ENCODE peak calls at places on chromosomes 2 and 18, in ten cellular contexts. J is B cell; N is activated CD8-positive, alpha-beta T cell treated with anti-CD3 and anti-CD28 coated beads for 36 hours; V is HS-5; X is RPMI7951; O is heart right ventricle; M is activated effector memory CD4-positive, alpha-beta T cell treated with Interleukin-2 at 50 U/mL for 16 hours; T is A549; Y is neuronal stem cell; G is anterior cingulate cortex. A is an unnamed sample.
A peak's percentile ranks its signal among the peaks of the same experiment; 100 is the strongest.

GRCh38 chr2:200380833-200381542 is 74.5 kb downstream of the SPATS2L start:
- DNase-seq in J (no peak), N (no peak), V (peak; percentile 66), X (peak; percentile 70), O (no peak), M (no peak), T (no peak), Y (no peak), G (no peak), A (no peak)

GRCh38 chr2:116696223-116696622 is 1118.3 kb upstream of the DDX18 start:
- DNase-seq in J (no peak), N (no peak), V (no peak), X (no peak), O (no peak), M (no peak), T (no peak), Y (no peak), G (no peak), A (no peak)

GRCh38 chr2:20449501-20450200 is 2.8 kb downstream of the RHOB start:
- DNase-seq in J (no peak), N (no peak), V (no peak), X (peak; percentile 17), O (no peak), M (no peak), T (peak; percentile 49), Y (no peak), G (no peak), A (no peak)

GRCh38 chr2:241739651-241740050 is 5.2 kb downstream of the D2HGDH start:
- DNase-seq in J (no peak), N (peak; percentile 74), V (no peak), X (peak; percentile 28), O (no peak), M (no peak), T (no peak), Y (no peak), G (no peak), A (no peak)

GRCh38 chr2:44940612-44941464 is 664 bp upstream of the SIX3 start:
- DNase-seq in J (no peak), N (no peak), V (no peak), X (no peak), O (no peak), M (no peak), T (no peak), Y (no peak), G (no peak), A (no peak)

GRCh38 chr2:231780123-231780908 is 766 bp downstream of the PDE6D start:
- DNase-seq in J (no peak), N (peak; percentile 41), V (no peak), X (peak; percentile 41), O (peak; percentile 11), M (no peak), T (no peak), Y (peak; percentile 15), G (no peak), A (no peak)

GRCh38 chr18:29540548-29540947 is 1363.6 kb upstream of the CDH2 start:
- DNase-seq in J (no peak), N (no peak), V (no peak), X (no peak), O (no peak), M (no peak), T (no peak), Y (no peak), G (no peak), A (no peak)

GRCh38 chr18:31364190-31364589 is 12.4 kb upstream of the DSG4 start:
- DNase-seq in J (no peak), N (no peak), V (no peak), X (no peak), O (no peak), M (no peak), T (no peak), Y (no peak), G (no peak), A (no peak)

GRCh38 chr2:128594273-128594910 is 275.7 kb upstream of the HS6ST1 start:
- DNase-seq in J (no peak), N (no peak), V (no peak), X (no peak), O (no peak), M (no peak), T (no peak), Y (no peak), G (no peak), A (no peak)

GRCh38 chr2:10188211-10188610 is 65.7 kb downstream of the RRM2 start:
- DNase-seq in J (no peak), N (no peak), V (no peak), X (peak; percentile 34), O (no peak), M (no peak), T (peak; percentile 41), Y (no peak), G (no peak), A (no peak)

GRCh38 chr2:106990307-106990706 is 104.3 kb upstream of the ST6GAL2 start:
- DNase-seq in J (no peak), N (no peak), V (peak; percentile 85), X (peak; percentile 99), O (no peak), M (no peak), T (no peak), Y (no peak), G (no peak), A (no peak)

GRCh38 chr2:155815851-155816250 is 516.7 kb downstream of the NR4A2 start:
- DNase-seq in J (no peak), N (peak; percentile 3), V (no peak), X (no peak), O (no peak), M (no peak), T (no peak), Y (peak; percentile 1), G (no peak), A (peak; percentile 2)

GRCh38 chr2:239257511-239257937 is 143.3 kb downstream of the HDAC4 start:
- DNase-seq in J (no peak), N (peak; percentile 63), V (peak; percentile 66), X (peak; percentile 91), O (no peak), M (no peak), T (no peak), Y (no peak), G (no peak), A (peak; percentile 75)

GRCh38 chr2:73494031-73494430 is 108.4 kb downstream of the ALMS1 start:
- DNase-seq in J (no peak), N (peak; percentile 2), V (no peak), X (peak; percentile 35), O (no peak), M (no peak), T (peak; percentile 30), Y (no peak), G (no peak), A (no peak)

GRCh38 chr18:46427216-46427995 is 229.6 kb downstream of the LOXHD1 start:
- DNase-seq in J (no peak), N (no peak), V (no peak), X (no peak), O (no peak), M (no peak), T (no peak), Y (no peak), G (no peak), A (no peak)

GRCh38 chr2:127589358-127589757 is 53.9 kb downstream of the MYO7B start:
- DNase-seq in J (no peak), N (no peak), V (no peak), X (no peak), O (no peak), M (no peak), T (no peak), Y (no peak), G (no peak), A (no peak)

GRCh38 chr2:173658946-173659371 is 304.3 kb downstream of the CDCA7 start:
- DNase-seq in J (no peak), N (no peak), V (peak; percentile 90), X (peak; percentile 42), O (no peak), M (no peak), T (no peak), Y (no peak), G (no peak), A (no peak)

GRCh38 chr2:239439383-239440315 is 38.8 kb upstream of the HDAC4 start:
- DNase-seq in J (no peak), N (no peak), V (no peak), X (no peak), O (no peak), M (no peak), T (no peak), Y (no peak), G (no peak), A (no peak)

GRCh38 chr2:170578596-170578995 is 136.5 kb upstream of the SP5 start:
- DNase-seq in J (no peak), N (no peak), V (no peak), X (no peak), O (no peak), M (no peak), T (no peak), Y (no peak), G (peak; percentile 3), A (no peak)

GRCh38 chr18:62759704-62760402 is 44.5 kb downstream of the PHLPP1 start:
- DNase-seq in J (no peak), N (no peak), V (no peak), X (peak; percentile 39), O (no peak), M (no peak), T (no peak), Y (no peak), G (no peak), A (no peak)

GRCh38 chr2:58594175-58594574 is 353.1 kb upstream of the FANCL start:
- DNase-seq in J (no peak), N (peak; percentile 4), V (no peak), X (no peak), O (no peak), M (no peak), T (peak; percentile 18), Y (no peak), G (no peak), A (no peak)

GRCh38 chr2:235979753-235980459 is 188.3 kb downstream of the GBX2 start:
- DNase-seq in J (no peak), N (no peak), V (no peak), X (no peak), O (no peak), M (no peak), T (no peak), Y (no peak), G (no peak), A (no peak)

GRCh38 chr18:58338961-58339722 is 289.7 kb downstream of the ALPK2 start:
- DNase-seq in J (no peak), N (no peak), V (no peak), X (no peak), O (no peak), M (no peak), T (no peak), Y (peak; percentile 45), G (no peak), A (no peak)

GRCh38 chr2:189129971-189130370 is 49.6 kb downstream of the COL5A2 start:
- DNase-seq in J (no peak), N (no peak), V (peak; percentile 85), X (peak; percentile 92), O (no peak), M (no peak), T (no peak), Y (no peak), G (no peak), A (no peak)

GRCh38 chr2:188659656-188660406 is 314.3 kb upstream of the COL3A1 start:
- DNase-seq in J (no peak), N (no peak), V (peak; percentile 80), X (peak; percentile 79), O (no peak), M (no peak), T (peak; percentile 19), Y (no peak), G (no peak), A (no peak)

GRCh38 chr2:46686811-46687210 is 207.4 kb downstream of the TMEM247 start:
- DNase-seq in J (no peak), N (no peak), V (no peak), X (no peak), O (no peak), M (no peak), T (no peak), Y (no peak), G (no peak), A (no peak)

GRCh38 chr2:11417946-11418585 is 47.9 kb downstream of the E2F6 start:
- DNase-seq in J (no peak), N (peak; percentile 5), V (no peak), X (peak; percentile 23), O (no peak), M (no peak), T (peak; percentile 47), Y (no peak), G (no peak), A (no peak)

GRCh38 chr2:215594766-215595165 is 158.9 kb upstream of the FN1 start:
- DNase-seq in J (no peak), N (no peak), V (no peak), X (peak; percentile 21), O (no peak), M (no peak), T (no peak), Y (no peak), G (no peak), A (no peak)

A was measured in GM13977.